ENCODE peak calls at places on chromosome 18, in nine cellular contexts. J is AG08395, O is cerebellum, P is Daoy, F is bronchial epithelial cell, M is EL, T is A172, Q is heart right ventricle, K is NCI-H510A. W is an unnamed sample.
A peak's percentile ranks its signal among the peaks of the same experiment; 100 is the strongest.

GRCh38 chr18:74083071-74083954 is 64.3 kb downstream of the FBXO15 start:
- DNase-seq in J (no peak), O (no peak), P (no peak), F (no peak), M (peak; percentile 2), T (no peak), Q (no peak), K (no peak), W (no peak)

GRCh38 chr18:71682591-71682990 is 861.6 kb downstream of the CBLN2 start:
- DNase-seq in J (no peak), O (no peak), P (no peak), F (no peak), M (no peak), T (no peak), Q (no peak), K (no peak), W (no peak)

GRCh38 chr18:61348230-61348629 is 15.0 kb downstream of the CDH20 start:
- DNase-seq in J (no peak), O (no peak), P (peak; percentile 59), F (no peak), M (no peak), T (no peak), Q (no peak), K (no peak), W (no peak)

GRCh38 chr18:31206787-31207381 is 44.2 kb upstream of the DSC1 start:
- DNase-seq in J (no peak), O (no peak), P (peak; percentile 87), F (peak; percentile 96), M (no peak), T (peak; percentile 82), Q (peak; percentile 39), K (peak; percentile 95), W (peak; percentile 67)

GRCh38 chr18:36476433-36476832 is 178.9 kb downstream of the FHOD3 start:
- DNase-seq in J (no peak), O (no peak), P (no peak), F (no peak), M (no peak), T (no peak), Q (no peak), K (no peak), W (no peak)

GRCh38 chr18:58911766-58912165 is 47.1 kb downstream of the ZNF532 start:
- DNase-seq in J (no peak), O (no peak), P (peak; percentile 14), F (no peak), M (no peak), T (no peak), Q (no peak), K (no peak), W (no peak)

GRCh38 chr18:68893396-68893795 is 95.5 kb downstream of the CCDC102B start:
- DNase-seq in J (no peak), O (no peak), P (no peak), F (no peak), M (no peak), T (no peak), Q (no peak), K (no peak), W (no peak)

GRCh38 chr18:69795785-69796184 is 151.9 kb downstream of the CD226 start:
- DNase-seq in J (peak; percentile 7), O (no peak), P (no peak), F (peak; percentile 1), M (peak; percentile 32), T (no peak), Q (no peak), K (no peak), W (no peak)

GRCh38 chr18:13501896-13502295 is 224.5 kb downstream of the FAM210A start:
- DNase-seq in J (no peak), O (no peak), P (no peak), F (peak; percentile 33), M (no peak), T (no peak), Q (no peak), K (no peak), W (no peak)

GRCh38 chr18:10724666-10725065 is 198.8 kb downstream of the NAPG start:
- DNase-seq in J (no peak), O (no peak), P (no peak), F (no peak), M (no peak), T (no peak), Q (no peak), K (no peak), W (no peak)

GRCh38 chr18:21769206-21769605 is 28.6 kb downstream of the MIB1 start:
- DNase-seq in J (peak; percentile 19), O (no peak), P (no peak), F (no peak), M (peak; percentile 3), T (no peak), Q (no peak), K (no peak), W (no peak)

GRCh38 chr18:22128954-22129353 is 40.4 kb upstream of the GATA6 start:
- DNase-seq in J (no peak), O (no peak), P (no peak), F (no peak), M (no peak), T (no peak), Q (no peak), K (no peak), W (no peak)

GRCh38 chr18:395481-396250 is 104.8 kb downstream of the COLEC12 start:
- DNase-seq in J (peak; percentile 75), O (no peak), P (peak; percentile 80), F (no peak), M (peak; percentile 94), T (peak; percentile 70), Q (no peak), K (no peak), W (no peak)

GRCh38 chr18:56447972-56448371 is 190.4 kb downstream of the TXNL1 start:
- DNase-seq in J (peak; percentile 43), O (no peak), P (peak; percentile 13), F (no peak), M (peak; percentile 14), T (no peak), Q (no peak), K (no peak), W (no peak)

GRCh38 chr18:64037812-64038414 is 68.0 kb downstream of the SERPINB8 start:
- DNase-seq in J (peak; percentile 22), O (peak; percentile 24), P (no peak), F (peak; percentile 44), M (peak; percentile 23), T (peak; percentile 14), Q (no peak), K (no peak), W (peak; percentile 42)

GRCh38 chr18:57970356-57971095 is 73.5 kb upstream of the NEDD4L start:
- DNase-seq in J (no peak), O (no peak), P (no peak), F (no peak), M (peak; percentile 23), T (no peak), Q (no peak), K (no peak), W (no peak)

W was measured in RWPE1.